ENCODE peak calls at places on chromosomes 11 and 22, in four cellular contexts. One of them, this sample, is unnamed.
A peak's percentile ranks its signal among the peaks of the same experiment; 100 is the strongest.

GRCh38 chr11:99422581-99423434 is 402.1 kb downstream of the CNTN5 start:
- DNase-seq in hepatocyte: no peak
- DNase-seq in fibroblast of lung: peak; percentile 3
- DNase-seq in WERI-Rb-1: no peak
- DNase-seq in this sample: peak; percentile 65

GRCh38 chr11:45086526-45086925 is 59.9 kb upstream of the PRDM11 start:
- DNase-seq in fibroblast of lung: no peak
- DNase-seq in hepatocyte: no peak
- DNase-seq in WERI-Rb-1: no peak
- DNase-seq in this sample: no peak

GRCh38 chr22:41910599-41911291 is 4.1 kb downstream of the SHISA8 start:
- DNase-seq in WERI-Rb-1: no peak
- DNase-seq in hepatocyte: peak; percentile 38
- DNase-seq in fibroblast of lung: peak; percentile 10
- DNase-seq in this sample: peak; percentile 45

GRCh38 chr22:49331223-49331815 is 496.4 kb downstream of the BRD1 start:
- DNase-seq in fibroblast of lung: no peak
- DNase-seq in WERI-Rb-1: no peak
- DNase-seq in hepatocyte: no peak
- DNase-seq in this sample: no peak

GRCh38 chr11:43972366-43972765 is 29.9 kb downstream of the C11orf96 start:
- DNase-seq in fibroblast of lung: no peak
- DNase-seq in WERI-Rb-1: no peak
- DNase-seq in hepatocyte: no peak
- DNase-seq in this sample: no peak

GRCh38 chr11:130340671-130341319 is 26.1 kb upstream of the ZBTB44 start:
- DNase-seq in WERI-Rb-1: no peak
- DNase-seq in hepatocyte: no peak
- DNase-seq in fibroblast of lung: no peak
- DNase-seq in this sample: no peak

GRCh38 chr22:48574776-48575566 is 1252.7 kb downstream of the BRD1 start:
- DNase-seq in fibroblast of lung: peak; percentile 54
- DNase-seq in hepatocyte: peak; percentile 89
- DNase-seq in WERI-Rb-1: peak; percentile 80
- DNase-seq in this sample: peak; percentile 66

GRCh38 chr11:117885777-117886176 is 9.3 kb upstream of the FXYD6 start:
- DNase-seq in hepatocyte: peak; percentile 81
- DNase-seq in fibroblast of lung: no peak
- DNase-seq in WERI-Rb-1: no peak
- DNase-seq in this sample: no peak

GRCh38 chr11:61694971-61695706 is 14.9 kb downstream of the DAGLA start:
- DNase-seq in hepatocyte: no peak
- DNase-seq in WERI-Rb-1: peak; percentile 45
- DNase-seq in fibroblast of lung: no peak
- DNase-seq in this sample: peak; percentile 75

GRCh38 chr11:134287561-134287960 is 11.4 kb downstream of the GLB1L3 start:
- DNase-seq in WERI-Rb-1: no peak
- DNase-seq in fibroblast of lung: no peak
- DNase-seq in hepatocyte: no peak
- DNase-seq in this sample: no peak
- H3K4me3 ChIP-seq in WERI-Rb-1: no peak overlapping the region
- H3K4me3 ChIP-seq in fibroblast of lung: no peak overlapping the region
- H3K4me3 ChIP-seq in hepatocyte: no peak overlapping the region
- H3K4me3 ChIP-seq in this sample: no peak overlapping the region

GRCh38 chr11:19820100-19820499 is 107.5 kb downstream of the NAV2 start:
- DNase-seq in fibroblast of lung: peak; percentile 83
- DNase-seq in WERI-Rb-1: no peak
- DNase-seq in hepatocyte: no peak
- DNase-seq in this sample: no peak

GRCh38 chr11:19821412-19821875 is 108.8 kb downstream of the NAV2 start:
- DNase-seq in hepatocyte: peak; percentile 57
- DNase-seq in fibroblast of lung: no peak
- DNase-seq in WERI-Rb-1: no peak
- DNase-seq in this sample: no peak

GRCh38 chr11:19817265-19817851 is 104.7 kb downstream of the NAV2 start:
- DNase-seq in fibroblast of lung: no peak
- DNase-seq in WERI-Rb-1: no peak
- DNase-seq in hepatocyte: no peak
- DNase-seq in this sample: peak; percentile 92

GRCh38 chr11:19817870-19818269 is 105.2 kb downstream of the NAV2 start:
- DNase-seq in WERI-Rb-1: no peak
- DNase-seq in hepatocyte: no peak
- DNase-seq in fibroblast of lung: no peak
- DNase-seq in this sample: peak; percentile 87

GRCh38 chr11:19819148-19819547 is 106.5 kb downstream of the NAV2 start:
- DNase-seq in WERI-Rb-1: no peak
- DNase-seq in fibroblast of lung: no peak
- DNase-seq in hepatocyte: no peak
- DNase-seq in this sample: peak; percentile 27
- H3K27ac ChIP-seq in WERI-Rb-1: no peak overlapping the region
- H3K27ac ChIP-seq in fibroblast of lung: no peak overlapping the region
- H3K27ac ChIP-seq in hepatocyte: no peak overlapping the region
- H3K27ac ChIP-seq in this sample: peak overlapping the region; percentile 96

GRCh38 chr11:86191874-86192273 is 52.7 kb upstream of the EED start:
- DNase-seq in hepatocyte: no peak
- DNase-seq in WERI-Rb-1: no peak
- DNase-seq in fibroblast of lung: no peak
- DNase-seq in this sample: no peak

GRCh38 chr11:86194998-86195397 is 49.6 kb upstream of the EED start:
- DNase-seq in WERI-Rb-1: no peak
- DNase-seq in hepatocyte: no peak
- DNase-seq in fibroblast of lung: no peak
- DNase-seq in this sample: no peak

GRCh38 chr11:86196291-86196690 is 48.3 kb upstream of the EED start:
- DNase-seq in WERI-Rb-1: no peak
- DNase-seq in fibroblast of lung: no peak
- DNase-seq in hepatocyte: no peak
- DNase-seq in this sample: no peak

GRCh38 chr11:86193297-86194095 is 51.1 kb upstream of the EED start:
- DNase-seq in WERI-Rb-1: peak; percentile 85
- DNase-seq in fibroblast of lung: peak; percentile 82
- DNase-seq in hepatocyte: peak; percentile 80
- DNase-seq in this sample: peak; percentile 94

DNA sequence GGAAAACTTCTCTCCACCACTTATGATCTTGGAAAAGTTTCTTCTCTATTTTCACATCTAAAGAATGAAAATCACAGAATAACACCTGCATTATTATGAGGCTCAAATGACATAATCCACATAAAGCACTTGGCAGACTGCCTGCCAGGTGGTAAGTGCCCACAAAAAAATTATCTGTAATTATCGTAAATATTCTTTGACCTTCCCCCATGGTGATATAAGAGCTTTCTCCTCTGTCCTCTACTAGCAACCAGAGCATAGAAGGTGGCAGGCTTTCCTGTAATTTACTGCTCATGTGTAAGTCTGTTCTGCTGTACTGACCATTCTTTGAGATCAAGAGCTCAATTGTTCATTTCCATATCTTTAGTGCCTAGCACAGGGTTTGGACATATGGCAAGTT is 51.7 kb upstream of the EED start:
- DNase-seq in hepatocyte: no peak
- DNase-seq in fibroblast of lung: no peak
- DNase-seq in WERI-Rb-1: no peak
- DNase-seq in this sample: no peak
- H3K4me3 ChIP-seq in hepatocyte: no peak overlapping the region
- H3K4me3 ChIP-seq in fibroblast of lung: no peak overlapping the region
- H3K4me3 ChIP-seq in WERI-Rb-1: no peak overlapping the region
- H3K4me3 ChIP-seq in this sample: peak overlapping the region; percentile 14

DNA sequence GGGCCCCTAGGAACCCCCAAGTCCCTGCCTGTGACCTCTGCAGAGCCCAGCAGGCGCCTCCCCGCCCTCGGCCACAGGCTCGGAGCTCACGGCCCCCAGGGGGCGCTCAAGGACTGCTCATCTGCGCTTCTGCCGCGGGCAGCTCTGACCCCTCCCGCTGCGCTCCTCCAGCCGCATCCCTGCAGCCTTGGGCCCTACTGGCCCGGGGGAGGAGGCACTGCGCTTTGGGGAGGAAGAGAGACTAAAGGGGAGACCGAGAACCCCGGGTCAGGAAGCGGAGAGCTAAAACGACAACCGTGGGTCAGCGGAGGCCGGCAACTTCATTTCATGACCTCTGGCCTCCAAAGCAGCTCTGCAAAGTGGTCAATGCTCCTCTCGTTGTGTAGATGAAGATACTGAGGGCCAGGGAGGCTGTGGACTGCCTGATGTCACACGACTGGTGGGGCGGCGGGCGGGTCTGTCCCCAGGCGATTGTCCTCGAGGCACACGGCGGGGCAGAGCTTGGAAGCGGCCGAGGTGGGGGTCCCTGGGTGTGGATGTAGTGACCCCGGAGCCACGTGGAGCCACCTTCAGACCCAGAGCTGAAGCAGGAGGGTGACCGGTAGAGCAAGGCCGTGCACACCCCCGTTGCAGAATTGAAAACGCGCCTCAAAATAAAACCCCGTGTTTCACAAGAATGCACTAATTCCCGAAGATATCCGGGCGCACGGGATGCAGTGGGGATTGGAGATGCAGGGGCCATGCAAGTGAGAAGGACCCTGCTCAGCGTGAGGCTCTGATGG is 2.7 kb upstream of the KRTAP5-6 start:
- DNase-seq in WERI-Rb-1: peak; percentile 82
- DNase-seq in fibroblast of lung: peak; percentile 60
- DNase-seq in hepatocyte: peak; percentile 94
- DNase-seq in this sample: peak; percentile 94
- H3K27ac ChIP-seq in WERI-Rb-1: no peak overlapping the region
- H3K27ac ChIP-seq in fibroblast of lung: no peak overlapping the region
- H3K27ac ChIP-seq in hepatocyte: no peak overlapping the region
- H3K27ac ChIP-seq in this sample: no peak overlapping the region

GRCh38 chr11:94793822-94794221 is 25.7 kb downstream of the AMOTL1 start:
- DNase-seq in hepatocyte: no peak
- DNase-seq in fibroblast of lung: peak; percentile 90
- DNase-seq in WERI-Rb-1: no peak
- DNase-seq in this sample: no peak
- H3K4me3 ChIP-seq in hepatocyte: no peak overlapping the region
- H3K4me3 ChIP-seq in fibroblast of lung: no peak overlapping the region
- H3K4me3 ChIP-seq in WERI-Rb-1: no peak overlapping the region
- H3K4me3 ChIP-seq in this sample: no peak overlapping the region

GRCh38 chr22:46139895-46140350 is 10.4 kb upstream of the PPARA start:
- DNase-seq in fibroblast of lung: no peak
- DNase-seq in hepatocyte: no peak
- DNase-seq in WERI-Rb-1: no peak
- DNase-seq in this sample: no peak
- H3K27ac ChIP-seq in fibroblast of lung: no peak overlapping the region
- H3K27ac ChIP-seq in hepatocyte: no peak overlapping the region
- H3K27ac ChIP-seq in WERI-Rb-1: no peak overlapping the region
- H3K27ac ChIP-seq in this sample: no peak overlapping the region